ENCODE peak calls at places on chromosome 9, in seven cellular contexts. One of them, this sample, is unnamed.

GRCh38 chr9:126117158-126117425 is 209.5 kb upstream of the MVB12B start:
- DNase-seq in lower lobe of right lung: no peak
- DNase-seq in fibroblast of lung: no peak
- DNase-seq in osteoblast: no peak
- DNase-seq in right atrium auricular region: no peak
- DNase-seq in DND-41: no peak
- DNase-seq in HCT116: no peak
- DNase-seq in this sample: no peak

GRCh38 chr9:37542895-37543294 is 33.3 kb downstream of the FBXO10 start:
- DNase-seq in fibroblast of lung: no peak
- DNase-seq in right atrium auricular region: no peak
- DNase-seq in HCT116: no peak
- DNase-seq in DND-41: no peak
- DNase-seq in lower lobe of right lung: no peak
- DNase-seq in osteoblast: no peak
- DNase-seq in this sample: no peak

GRCh38 chr9:113548221-113549041 is 84.9 kb downstream of the RGS3 start:
- DNase-seq in right atrium auricular region: peak; percentile 89
- DNase-seq in lower lobe of right lung: peak; percentile 75
- DNase-seq in osteoblast: no peak
- DNase-seq in DND-41: no peak
- DNase-seq in fibroblast of lung: no peak
- DNase-seq in HCT116: no peak
- DNase-seq in this sample: peak; percentile 66

GRCh38 chr9:108634669-108635462 is 220.9 kb downstream of the ACTL7B start:
- DNase-seq in lower lobe of right lung: no peak
- DNase-seq in DND-41: no peak
- DNase-seq in fibroblast of lung: no peak
- DNase-seq in osteoblast: peak; percentile 88
- DNase-seq in HCT116: peak; percentile 10
- DNase-seq in right atrium auricular region: no peak
- DNase-seq in this sample: no peak

GRCh38 chr9:136171801-136172411 is 33.0 kb downstream of the LHX3 start:
- DNase-seq in right atrium auricular region: no peak
- DNase-seq in fibroblast of lung: no peak
- DNase-seq in osteoblast: no peak
- DNase-seq in HCT116: no peak
- DNase-seq in lower lobe of right lung: no peak
- DNase-seq in DND-41: no peak
- DNase-seq in this sample: no peak

GRCh38 chr9:8856686-8857329 is 1057.2 kb upstream of the DMAC1 start:
- DNase-seq in right atrium auricular region: no peak
- DNase-seq in lower lobe of right lung: no peak
- DNase-seq in fibroblast of lung: no peak
- DNase-seq in osteoblast: peak; percentile 66
- DNase-seq in DND-41: no peak
- DNase-seq in HCT116: no peak
- DNase-seq in this sample: peak; percentile 49

GRCh38 chr9:1273859-1274258 is 223.7 kb downstream of the DMRT2 start:
- DNase-seq in right atrium auricular region: no peak
- DNase-seq in HCT116: no peak
- DNase-seq in DND-41: no peak
- DNase-seq in osteoblast: no peak
- DNase-seq in lower lobe of right lung: no peak
- DNase-seq in fibroblast of lung: no peak
- DNase-seq in this sample: peak; percentile 17

GRCh38 chr9:19113964-19114679 is 11.4 kb upstream of the HAUS6 start:
- DNase-seq in lower lobe of right lung: no peak
- DNase-seq in right atrium auricular region: no peak
- DNase-seq in HCT116: no peak
- DNase-seq in DND-41: no peak
- DNase-seq in osteoblast: peak; percentile 39
- DNase-seq in fibroblast of lung: no peak
- DNase-seq in this sample: no peak

GRCh38 chr9:89177401-89178161 is 1.0 kb downstream of the SHC3 start:
- DNase-seq in osteoblast: peak; percentile 71
- DNase-seq in right atrium auricular region: no peak
- DNase-seq in DND-41: no peak
- DNase-seq in lower lobe of right lung: no peak
- DNase-seq in fibroblast of lung: peak; percentile 41
- DNase-seq in HCT116: no peak
- DNase-seq in this sample: peak; percentile 84

DNA sequence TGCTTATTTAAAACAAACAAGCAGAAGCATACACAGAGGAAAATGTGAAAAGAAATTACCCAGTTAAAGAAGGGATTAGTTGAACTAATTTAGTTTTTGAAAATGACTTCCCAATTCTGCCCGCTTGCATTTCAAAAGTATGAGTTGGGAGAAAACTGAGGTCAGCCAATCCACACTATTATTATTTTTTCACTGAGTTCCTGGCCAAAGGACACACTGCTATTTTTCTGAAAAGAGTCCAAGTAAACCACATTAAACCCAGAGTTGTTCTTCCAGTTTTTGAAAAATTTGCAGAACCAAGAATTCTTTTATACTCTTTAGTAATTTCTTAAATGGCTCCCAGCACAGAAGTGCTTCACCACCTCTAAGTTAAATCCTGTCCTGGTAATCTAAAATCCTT is 7.5 kb downstream of the SMU1 start:
- DNase-seq in HCT116: no peak
- DNase-seq in right atrium auricular region: no peak
- DNase-seq in DND-41: no peak
- DNase-seq in lower lobe of right lung: no peak
- DNase-seq in fibroblast of lung: no peak
- DNase-seq in osteoblast: no peak
- DNase-seq in this sample: no peak
- H3K36me3 ChIP-seq in HCT116: peaks cover 44% of the 10 kb centered on the region
- H3K36me3 ChIP-seq in right atrium auricular region: peaks cover 74% of the 10 kb centered on the region
- H3K36me3 ChIP-seq in DND-41: peaks cover 74% of the 10 kb centered on the region
- H3K36me3 ChIP-seq in lower lobe of right lung: peaks cover 100% of the 10 kb centered on the region
- H3K36me3 ChIP-seq in fibroblast of lung: peaks cover 10% of the 10 kb centered on the region
- H3K36me3 ChIP-seq in osteoblast: peaks cover 60% of the 10 kb centered on the region
- H3K36me3 ChIP-seq in this sample: peaks cover 20% of the 10 kb centered on the region

GRCh38 chr9:17906841-17907779 is 328.2 kb downstream of the SH3GL2 start:
- DNase-seq in lower lobe of right lung: no peak
- DNase-seq in HCT116: no peak
- DNase-seq in right atrium auricular region: no peak
- DNase-seq in osteoblast: peak; percentile 63
- DNase-seq in fibroblast of lung: no peak
- DNase-seq in DND-41: no peak
- DNase-seq in this sample: peak; percentile 74

GRCh38 chr9:17907780-17908513 is 329.1 kb downstream of the SH3GL2 start:
- DNase-seq in fibroblast of lung: no peak
- DNase-seq in right atrium auricular region: no peak
- DNase-seq in osteoblast: peak; percentile 18
- DNase-seq in DND-41: no peak
- DNase-seq in lower lobe of right lung: no peak
- DNase-seq in HCT116: no peak
- DNase-seq in this sample: no peak

GRCh38 chr9:17905356-17906203 is 326.7 kb downstream of the SH3GL2 start:
- DNase-seq in fibroblast of lung: no peak
- DNase-seq in osteoblast: peak; percentile 35
- DNase-seq in lower lobe of right lung: no peak
- DNase-seq in right atrium auricular region: no peak
- DNase-seq in DND-41: no peak
- DNase-seq in HCT116: no peak
- DNase-seq in this sample: peak; percentile 13

GRCh38 chr9:17900604-17901003 is 321.7 kb downstream of the SH3GL2 start:
- DNase-seq in lower lobe of right lung: no peak
- DNase-seq in HCT116: no peak
- DNase-seq in osteoblast: peak; percentile 30
- DNase-seq in right atrium auricular region: no peak
- DNase-seq in DND-41: no peak
- DNase-seq in fibroblast of lung: peak; percentile 4
- DNase-seq in this sample: no peak

DNA sequence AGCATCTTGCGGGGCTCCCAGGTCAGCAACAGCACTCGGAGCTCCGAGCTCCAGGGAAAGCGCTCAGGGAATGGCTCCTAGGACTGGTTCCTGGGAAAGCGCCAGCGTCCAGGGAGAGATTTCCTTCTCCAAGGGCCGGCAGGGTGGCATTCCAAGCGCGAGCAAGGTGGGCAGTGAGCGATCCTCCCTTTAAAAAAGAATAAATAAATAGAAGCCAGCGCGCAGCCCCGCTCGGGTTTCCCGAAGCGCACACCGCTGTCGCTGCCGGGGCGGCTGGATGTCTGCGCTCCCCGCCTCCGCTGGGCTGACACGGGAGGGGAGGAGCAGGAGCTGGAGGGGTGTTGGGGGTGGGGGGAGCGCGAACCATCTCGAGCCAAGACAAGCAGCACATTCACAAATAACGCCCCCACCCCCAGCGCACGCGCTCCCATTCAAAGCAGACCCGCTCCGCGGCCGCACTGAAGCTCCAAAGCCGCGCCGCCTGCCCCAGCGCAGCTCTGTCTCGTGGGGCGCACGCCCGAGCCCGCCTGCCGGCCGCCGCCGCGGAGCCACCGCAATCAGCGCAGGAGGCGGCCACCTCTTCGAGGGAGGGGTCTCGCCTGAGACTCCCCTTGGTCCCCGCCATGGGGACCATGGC is 327.5 kb downstream of the SH3GL2 start:
- DNase-seq in lower lobe of right lung: peak; percentile 35
- DNase-seq in HCT116: no peak
- DNase-seq in fibroblast of lung: no peak
- DNase-seq in osteoblast: peak; percentile 32
- DNase-seq in DND-41: no peak
- DNase-seq in right atrium auricular region: no peak
- DNase-seq in this sample: peak; percentile 77
- H3K4me3 ChIP-seq in lower lobe of right lung: peak overlapping the region; percentile 32
- H3K4me3 ChIP-seq in HCT116: no peak overlapping the region
- H3K4me3 ChIP-seq in fibroblast of lung: no peak overlapping the region
- H3K4me3 ChIP-seq in osteoblast: no peak overlapping the region
- H3K4me3 ChIP-seq in DND-41: no peak overlapping the region
- H3K4me3 ChIP-seq in right atrium auricular region: peak overlapping the region; percentile 34
- H3K4me3 ChIP-seq in this sample: peak overlapping the region; percentile 49

DNA sequence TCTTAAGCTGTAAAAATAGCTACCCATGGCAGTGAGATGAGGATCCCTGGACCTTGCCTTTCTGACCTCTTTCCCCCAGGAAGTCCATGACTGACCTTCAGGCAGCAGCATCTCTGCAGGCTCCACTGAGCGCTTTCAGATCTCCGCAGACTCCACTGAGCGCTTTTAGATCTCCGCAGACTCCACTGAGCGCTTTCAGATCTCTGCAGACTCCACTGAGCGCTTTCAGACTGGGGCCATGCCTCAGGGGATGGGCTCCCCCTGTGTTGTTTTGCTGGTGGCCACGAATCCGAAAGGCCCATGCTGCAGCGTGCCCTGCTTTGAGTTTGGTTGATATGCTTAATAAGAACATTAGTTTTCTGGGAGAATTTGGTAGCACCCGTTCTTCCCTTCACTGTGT is 254.2 kb downstream of the FANCC start:
- DNase-seq in HCT116: no peak
- DNase-seq in lower lobe of right lung: no peak
- DNase-seq in osteoblast: no peak
- DNase-seq in DND-41: no peak
- DNase-seq in right atrium auricular region: no peak
- DNase-seq in fibroblast of lung: no peak
- DNase-seq in this sample: no peak
- H3K36me3 ChIP-seq in HCT116: no peaks in the 10 kb centered on the region
- H3K36me3 ChIP-seq in lower lobe of right lung: peaks cover 64% of the 10 kb centered on the region
- H3K36me3 ChIP-seq in osteoblast: peaks cover 82% of the 10 kb centered on the region
- H3K36me3 ChIP-seq in DND-41: no peaks in the 10 kb centered on the region
- H3K36me3 ChIP-seq in right atrium auricular region: peaks cover 69% of the 10 kb centered on the region
- H3K36me3 ChIP-seq in fibroblast of lung: peaks cover 14% of the 10 kb centered on the region
- H3K36me3 ChIP-seq in this sample: no peaks in the 10 kb centered on the region

DNA sequence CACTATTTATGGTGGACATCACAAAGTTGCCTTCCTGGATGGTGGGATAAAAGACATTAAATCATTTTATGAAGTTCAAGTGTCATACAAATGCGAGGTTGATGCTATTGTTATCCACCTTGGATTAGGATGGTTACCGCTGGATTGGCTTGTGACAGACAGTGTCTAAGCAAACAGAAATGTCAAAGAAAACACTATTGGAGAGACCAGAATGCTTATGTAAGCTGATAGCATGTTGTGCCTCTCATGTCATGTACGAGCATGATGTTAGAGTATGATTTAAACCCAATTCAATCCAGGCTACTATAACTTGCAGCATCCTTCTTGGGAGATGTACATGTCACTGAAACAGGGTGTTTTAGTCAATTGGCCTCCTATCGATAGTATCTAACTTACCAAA is 178.8 kb upstream of the C9orf72 start:
- DNase-seq in lower lobe of right lung: no peak
- DNase-seq in fibroblast of lung: no peak
- DNase-seq in DND-41: no peak
- DNase-seq in HCT116: no peak
- DNase-seq in right atrium auricular region: no peak
- DNase-seq in osteoblast: no peak
- DNase-seq in this sample: no peak
- H3K4me3 ChIP-seq in lower lobe of right lung: no peak overlapping the region
- H3K4me3 ChIP-seq in fibroblast of lung: no peak overlapping the region
- H3K4me3 ChIP-seq in DND-41: no peak overlapping the region
- H3K4me3 ChIP-seq in HCT116: no peak overlapping the region
- H3K4me3 ChIP-seq in right atrium auricular region: no peak overlapping the region
- H3K4me3 ChIP-seq in osteoblast: no peak overlapping the region
- H3K4me3 ChIP-seq in this sample: no peak overlapping the region

GRCh38 chr9:121581775-121582600 is 69.4 kb upstream of the DAB2IP start:
- DNase-seq in right atrium auricular region: no peak
- DNase-seq in lower lobe of right lung: no peak
- DNase-seq in DND-41: no peak
- DNase-seq in fibroblast of lung: no peak
- DNase-seq in HCT116: no peak
- DNase-seq in osteoblast: no peak
- DNase-seq in this sample: peak; percentile 80
- H3K36me3 ChIP-seq in right atrium auricular region: no peaks in the 10 kb centered on the region
- H3K36me3 ChIP-seq in lower lobe of right lung: no peaks in the 10 kb centered on the region
- H3K36me3 ChIP-seq in DND-41: no peaks in the 10 kb centered on the region
- H3K36me3 ChIP-seq in fibroblast of lung: no peaks in the 10 kb centered on the region
- H3K36me3 ChIP-seq in HCT116: no peaks in the 10 kb centered on the region
- H3K36me3 ChIP-seq in osteoblast: no peaks in the 10 kb centered on the region
- H3K36me3 ChIP-seq in this sample: no peaks in the 10 kb centered on the region

DNA sequence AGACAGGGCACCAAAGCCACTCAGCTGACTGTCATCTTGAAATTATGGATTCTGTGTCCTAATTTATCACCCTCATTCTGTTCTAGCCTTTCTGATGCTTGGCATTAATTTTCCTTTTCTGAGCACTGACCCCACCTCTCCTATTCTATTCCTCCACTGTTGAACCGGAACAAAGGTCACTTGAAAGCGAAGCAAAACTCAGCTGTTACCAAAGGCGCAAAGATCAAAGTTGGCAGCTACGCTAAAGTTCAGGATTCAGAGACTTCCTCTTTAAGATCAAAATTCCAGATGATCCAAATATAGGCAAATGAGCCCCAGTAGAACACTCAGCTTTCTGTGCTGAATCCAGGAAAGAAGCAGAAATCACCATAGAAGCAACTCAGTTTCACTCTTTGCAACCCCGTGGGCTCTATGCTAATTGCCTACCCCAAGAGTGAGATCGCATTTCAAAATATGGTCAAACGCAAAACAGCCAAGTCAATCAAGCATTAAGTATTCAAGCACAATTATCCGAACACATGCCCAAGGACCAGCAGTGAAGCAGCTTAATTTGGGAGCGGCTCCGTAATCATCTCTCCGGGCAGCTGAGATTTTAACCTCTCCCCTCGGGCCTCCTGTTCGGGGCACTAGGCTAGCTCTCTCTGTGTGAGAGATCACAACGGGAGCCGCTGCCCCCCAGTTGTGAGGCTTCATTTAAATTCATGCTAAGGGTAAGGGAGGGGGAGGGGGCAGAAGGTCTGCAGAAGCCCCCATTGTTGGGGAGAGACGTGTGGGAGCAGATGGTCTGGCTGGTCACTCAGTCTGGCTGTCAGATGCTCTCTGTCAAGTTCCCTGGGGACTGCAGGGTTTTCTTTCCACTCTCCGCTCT is 288.6 kb downstream of the ELAVL2 start:
- DNase-seq in fibroblast of lung: no peak
- DNase-seq in DND-41: no peak
- DNase-seq in lower lobe of right lung: no peak
- DNase-seq in right atrium auricular region: no peak
- DNase-seq in osteoblast: no peak
- DNase-seq in HCT116: no peak
- DNase-seq in this sample: peak; percentile 51
- H3K4me3 ChIP-seq in fibroblast of lung: no peak overlapping the region
- H3K4me3 ChIP-seq in DND-41: no peak overlapping the region
- H3K4me3 ChIP-seq in lower lobe of right lung: peak overlapping the region; percentile 24
- H3K4me3 ChIP-seq in right atrium auricular region: peak overlapping the region; percentile 27
- H3K4me3 ChIP-seq in osteoblast: no peak overlapping the region
- H3K4me3 ChIP-seq in HCT116: no peak overlapping the region
- H3K4me3 ChIP-seq in this sample: peak overlapping the region; percentile 22